ENCODE peak calls at places on chromosomes 3 and 15, in four cellular contexts. One of them, this sample, is unnamed.

GRCh38 chr15:82919231-82919886 is 33.2 kb downstream of the HOMER2 start:
- DNase-seq in fibroblast of lung: no peak
- DNase-seq in hippocampal formation: no peak
- DNase-seq in colonic mucosa: peak; percentile 33
- DNase-seq in this sample: no peak

GRCh38 chr3:128075516-128076464 is 23.6 kb downstream of the SEC61A1 start:
- DNase-seq in fibroblast of lung: peak; percentile 73
- DNase-seq in hippocampal formation: peak; percentile 79
- DNase-seq in colonic mucosa: peak; percentile 94
- DNase-seq in this sample: peak; percentile 89

GRCh38 chr15:45200799-45201556 is 13.2 kb upstream of the SHF start:
- DNase-seq in fibroblast of lung: peak; percentile 76
- DNase-seq in hippocampal formation: peak; percentile 83
- DNase-seq in colonic mucosa: peak; percentile 91
- DNase-seq in this sample: peak; percentile 88

GRCh38 chr15:25807063-25807462 is 56.1 kb downstream of the ATP10A start:
- DNase-seq in fibroblast of lung: no peak
- DNase-seq in hippocampal formation: no peak
- DNase-seq in colonic mucosa: no peak
- DNase-seq in this sample: no peak

GRCh38 chr3:52058111-52058510 is 1.7 kb upstream of the DUSP7 start:
- DNase-seq in fibroblast of lung: no peak
- DNase-seq in hippocampal formation: no peak
- DNase-seq in colonic mucosa: no peak
- DNase-seq in this sample: no peak

GRCh38 chr3:29587340-29587739 is 306.5 kb downstream of the RBMS3 start:
- DNase-seq in fibroblast of lung: no peak
- DNase-seq in hippocampal formation: no peak
- DNase-seq in colonic mucosa: no peak
- DNase-seq in this sample: no peak

GRCh38 chr15:93500155-93500554 is 411.1 kb upstream of the RGMA start:
- DNase-seq in fibroblast of lung: no peak
- DNase-seq in hippocampal formation: no peak
- DNase-seq in colonic mucosa: no peak
- DNase-seq in this sample: no peak

GRCh38 chr15:80059786-80060489 is 462 bp downstream of the ZFAND6 start:
- DNase-seq in fibroblast of lung: peak; percentile 29
- DNase-seq in hippocampal formation: no peak
- DNase-seq in colonic mucosa: peak; percentile 49
- DNase-seq in this sample: peak; percentile 33

GRCh38 chr15:28286031-28286430 is 35.9 kb downstream of the HERC2 start:
- DNase-seq in fibroblast of lung: no peak
- DNase-seq in hippocampal formation: no peak
- DNase-seq in colonic mucosa: no peak
- DNase-seq in this sample: no peak

GRCh38 chr3:134239538-134239937 is 11.1 kb downstream of the RYK start:
- DNase-seq in fibroblast of lung: no peak
- DNase-seq in hippocampal formation: no peak
- DNase-seq in colonic mucosa: no peak
- DNase-seq in this sample: no peak

GRCh38 chr3:139737682-139738361 is 60.0 kb upstream of the NMNAT3 start:
- DNase-seq in fibroblast of lung: no peak
- DNase-seq in hippocampal formation: no peak
- DNase-seq in colonic mucosa: no peak
- DNase-seq in this sample: no peak

GRCh38 chr15:37004981-37005735 is 95.2 kb downstream of the MEIS2 start:
- DNase-seq in fibroblast of lung: no peak
- DNase-seq in hippocampal formation: no peak
- DNase-seq in colonic mucosa: no peak
- DNase-seq in this sample: no peak

GRCh38 chr3:124248471-124249028 is 256.6 kb upstream of the ROPN1 start:
- DNase-seq in fibroblast of lung: peak; percentile 93
- DNase-seq in hippocampal formation: no peak
- DNase-seq in colonic mucosa: peak; percentile 87
- DNase-seq in this sample: no peak

GRCh38 chr3:123880998-123881561 is 3.1 kb downstream of the MYLK start:
- DNase-seq in fibroblast of lung: peak; percentile 52
- DNase-seq in hippocampal formation: no peak
- DNase-seq in colonic mucosa: peak; percentile 24
- DNase-seq in this sample: no peak

GRCh38 chr3:123081718-123082369 is 15.0 kb downstream of the PDIA5 start:
- DNase-seq in fibroblast of lung: no peak
- DNase-seq in hippocampal formation: peak; percentile 23
- DNase-seq in colonic mucosa: no peak
- DNase-seq in this sample: no peak

GRCh38 chr3:127800508-127800907 is 21.8 kb downstream of the MGLL start:
- DNase-seq in fibroblast of lung: peak; percentile 51
- DNase-seq in hippocampal formation: no peak
- DNase-seq in colonic mucosa: no peak
- DNase-seq in this sample: no peak

GRCh38 chr3:124780767-124781485 is 50.7 kb downstream of the UMPS start:
- DNase-seq in fibroblast of lung: peak; percentile 79
- DNase-seq in hippocampal formation: peak; percentile 44
- DNase-seq in colonic mucosa: peak; percentile 40
- DNase-seq in this sample: peak; percentile 74

GRCh38 chr3:13708871-13709595 is 160.1 kb downstream of the FBLN2 start:
- DNase-seq in fibroblast of lung: no peak
- DNase-seq in hippocampal formation: no peak
- DNase-seq in colonic mucosa: peak; percentile 4
- DNase-seq in this sample: no peak

GRCh38 chr15:39728844-39729243 is 53.8 kb downstream of the FSIP1 start:
- DNase-seq in fibroblast of lung: peak; percentile 58
- DNase-seq in hippocampal formation: no peak
- DNase-seq in colonic mucosa: no peak
- DNase-seq in this sample: no peak

GRCh38 chr15:63992300-63992699 is 54.0 kb downstream of the DAPK2 start:
- DNase-seq in fibroblast of lung: no peak
- DNase-seq in hippocampal formation: no peak
- DNase-seq in colonic mucosa: no peak
- DNase-seq in this sample: no peak

GRCh38 chr15:100346866-100347512 is 5.2 kb upstream of the ADAMTS17 start:
- DNase-seq in fibroblast of lung: no peak
- DNase-seq in hippocampal formation: no peak
- DNase-seq in colonic mucosa: no peak
- DNase-seq in this sample: no peak

GRCh38 chr3:149815318-149815717 is 2.3 kb downstream of the RNF13 start:
- DNase-seq in fibroblast of lung: no peak
- DNase-seq in hippocampal formation: no peak
- DNase-seq in colonic mucosa: no peak
- DNase-seq in this sample: no peak

GRCh38 chr3:36804295-36805055 is 40.1 kb upstream of the DCLK3 start:
- DNase-seq in fibroblast of lung: no peak
- DNase-seq in hippocampal formation: no peak
- DNase-seq in colonic mucosa: no peak
- DNase-seq in this sample: peak; percentile 75

GRCh38 chr3:111732248-111732879 is 126.7 kb upstream of the PHLDB2 start:
- DNase-seq in fibroblast of lung: no peak
- DNase-seq in hippocampal formation: no peak
- DNase-seq in colonic mucosa: peak; percentile 40
- DNase-seq in this sample: no peak

GRCh38 chr3:48661501-48662139 is 1.1 kb downstream of the CELSR3 start:
- DNase-seq in fibroblast of lung: peak; percentile 43
- DNase-seq in hippocampal formation: no peak
- DNase-seq in colonic mucosa: peak; percentile 59
- DNase-seq in this sample: peak; percentile 53

GRCh38 chr15:65405793-65406192 is 17.0 kb downstream of the IGDCC4 start:
- DNase-seq in fibroblast of lung: no peak
- DNase-seq in hippocampal formation: no peak
- DNase-seq in colonic mucosa: no peak
- DNase-seq in this sample: no peak

GRCh38 chr15:31226011-31226410 is 100.6 kb upstream of the KLF13 start:
- DNase-seq in fibroblast of lung: no peak
- DNase-seq in hippocampal formation: no peak
- DNase-seq in colonic mucosa: no peak
- DNase-seq in this sample: no peak

This sample was measured in putamen.